ENCODE peak calls at places on chromosome 11, in seven cellular contexts. E is dorsolateral prefrontal cortex, K is nephron progenitor cell, I is psoas muscle, Y is choroid plexus epithelial cell, N is cardiac fibroblast, G is lung. D is an unnamed sample.
A peak's percentile ranks its signal among the peaks of the same experiment; 100 is the strongest.

GRCh38 chr11:35116762-35117588 is 22.0 kb upstream of the CD44 start:
- DNase-seq in E (no peak), K (no peak), Y (peak; percentile 45), N (peak; percentile 71), I (no peak), G (no peak), D (no peak)

GRCh38 chr11:74820763-74821162 is 72.1 kb downstream of the RNF169 start:
- DNase-seq in N (peak; percentile 94), I (no peak), K (no peak), Y (peak; percentile 97), G (no peak), E (no peak), D (no peak)

GRCh38 chr11:91199866-91200265 is 977.0 kb upstream of the CHORDC1 start:
- DNase-seq in G (no peak), K (no peak), N (peak; percentile 1), I (no peak), E (no peak), Y (peak; percentile 84), D (no peak)

GRCh38 chr11:103806130-103806900 is 230.1 kb upstream of the DDI1 start:
- DNase-seq in I (no peak), K (no peak), E (no peak), Y (peak; percentile 93), N (peak; percentile 91), G (no peak), D (no peak)

GRCh38 chr11:66564538-66564937 is 3.9 kb downstream of the CTSF start:
- DNase-seq in N (no peak), I (no peak), G (no peak), Y (no peak), K (no peak), E (no peak), D (no peak)

GRCh38 chr11:122115520-122116343 is at the start of gene BLID:
- DNase-seq in G (peak; percentile 51), K (peak; percentile 61), I (peak; percentile 21), Y (peak; percentile 77), E (peak; percentile 5), N (peak; percentile 65), D (no peak)

GRCh38 chr11:22536036-22536435 is 89.6 kb downstream of the FANCF start:
- DNase-seq in I (no peak), K (no peak), G (no peak), E (no peak), Y (no peak), N (no peak), D (no peak)

GRCh38 chr11:23127706-23128105 is 267.4 kb upstream of the CCDC179 start:
- DNase-seq in Y (no peak), K (no peak), I (no peak), N (no peak), E (no peak), G (no peak), D (no peak)

GRCh38 chr11:109734602-109735001 is 312.6 kb downstream of the C11orf87 start:
- DNase-seq in N (peak; percentile 9), K (no peak), G (no peak), I (no peak), Y (no peak), E (no peak), D (no peak)

GRCh38 chr11:130762342-130763037 is 153.8 kb downstream of the SNX19 start:
- DNase-seq in N (no peak), E (peak; percentile 10), K (no peak), Y (no peak), I (no peak), G (no peak), D (no peak)

GRCh38 chr11:128895505-128895904 is 4.3 kb downstream of the KCNJ5 start:
- DNase-seq in Y (no peak), G (no peak), N (no peak), E (no peak), K (no peak), I (no peak), D (no peak)

GRCh38 chr11:115920841-115921480 is 416.7 kb upstream of the CADM1 start:
- DNase-seq in E (no peak), G (no peak), Y (no peak), K (no peak), N (no peak), I (no peak), D (no peak)

GRCh38 chr11:44017443-44018126 is 30.2 kb upstream of the ACCSL start:
- DNase-seq in E (no peak), I (no peak), Y (no peak), G (no peak), N (peak; percentile 40), K (no peak), D (no peak)

GRCh38 chr11:132472411-132473205 is 1059.7 kb downstream of the OPCML start:
- DNase-seq in I (no peak), N (peak; percentile 6), G (no peak), K (no peak), E (peak; percentile 45), Y (peak; percentile 43), D (no peak)
- TF ChIP-seq CTCF in I (no peak), N (no peak), G (no peak), K (no peak), E (no peak), Y (no peak), D (no peak)

GRCh38 chr11:119625206-119625988 is 103.6 kb downstream of the NECTIN1 start:
- DNase-seq in N (peak; percentile 42), G (no peak), K (no peak), Y (peak; percentile 16), E (no peak), I (no peak), D (no peak)

GRCh38 chr11:119626197-119626909 is 102.6 kb downstream of the NECTIN1 start:
- DNase-seq in Y (no peak), G (no peak), N (no peak), I (no peak), E (no peak), K (peak; percentile 46), D (no peak)

GRCh38 chr11:119623682-119624081 is 105.3 kb downstream of the NECTIN1 start:
- DNase-seq in I (no peak), Y (no peak), K (no peak), E (no peak), G (no peak), N (no peak), D (no peak)

GRCh38 chr11:119622454-119623143 is 106.4 kb downstream of the NECTIN1 start:
- DNase-seq in N (no peak), E (no peak), I (no peak), K (no peak), Y (no peak), G (no peak), D (no peak)

DNA sequence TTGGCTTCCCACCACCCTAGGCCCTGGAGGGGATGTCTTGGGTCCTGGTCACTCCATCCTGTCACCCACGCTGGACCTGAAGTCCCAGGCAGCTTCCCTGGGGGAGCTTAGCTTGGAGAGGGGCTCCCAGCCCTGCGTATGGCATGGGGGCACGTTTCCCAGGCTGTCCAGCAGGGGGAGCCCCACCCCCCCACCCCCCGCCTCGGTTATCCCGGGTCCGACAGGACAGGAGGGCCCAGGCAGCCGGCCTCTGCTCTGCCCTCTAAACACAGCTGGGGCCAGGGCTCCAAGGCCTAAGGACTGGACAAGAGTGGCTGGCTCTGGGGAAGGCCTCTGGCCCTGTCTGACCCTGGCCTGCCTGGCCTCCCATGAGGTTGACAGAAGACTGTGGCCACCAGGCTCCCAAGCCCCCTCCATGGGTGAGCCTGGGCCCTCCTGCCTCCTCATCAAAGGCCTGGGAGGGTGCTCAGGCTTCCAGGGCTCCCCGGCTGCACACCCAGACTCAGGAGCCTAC is 104.8 kb downstream of the NECTIN1 start:
- DNase-seq in G (no peak), N (no peak), I (no peak), Y (no peak), E (no peak), K (peak; percentile 21), D (peak; percentile 67)
- TF ChIP-seq CTCF in G (peak; percentile 1), N (peak; percentile 36), I (peak; percentile 45), Y (peak; percentile 52), E (peak; percentile 36), K (peak; percentile 81), D (peak; percentile 22)

DNA sequence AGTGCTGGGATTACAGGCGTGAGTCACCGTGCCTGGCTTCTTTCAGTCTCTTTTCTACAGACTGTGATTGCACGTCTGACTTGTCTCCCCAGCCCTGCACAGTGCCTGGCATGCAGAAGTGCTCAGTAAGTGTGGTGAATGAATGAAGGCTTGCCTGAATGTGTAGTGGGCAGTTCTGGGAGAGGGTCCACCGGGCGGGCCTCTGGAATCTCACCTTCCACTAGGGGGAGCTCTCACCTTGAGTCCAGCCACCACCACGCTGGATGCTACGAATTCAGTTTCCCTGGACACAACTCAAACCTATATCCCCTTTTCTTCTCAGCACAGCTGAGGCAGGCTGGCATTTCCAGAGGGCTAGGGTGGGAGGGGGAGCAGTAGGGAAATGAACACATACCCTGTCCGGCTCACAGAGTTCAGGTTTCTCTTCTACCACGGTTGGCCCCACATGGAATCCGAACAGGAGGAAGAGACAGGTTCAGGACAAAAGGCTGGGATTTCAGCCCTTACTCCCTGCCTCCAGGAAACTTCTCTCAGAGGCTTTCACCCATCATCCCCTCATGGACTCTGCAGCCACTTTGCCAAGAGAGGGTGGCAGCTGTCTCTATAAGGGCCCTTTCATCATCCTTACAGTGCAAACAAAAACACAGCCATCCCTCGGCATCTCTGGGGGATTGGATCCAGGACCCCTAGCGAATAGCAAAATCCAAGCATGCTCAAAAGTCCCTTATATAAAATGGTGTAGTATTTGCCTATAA is 86.8 kb downstream of the NECTIN1 start:
- DNase-seq in E (no peak), G (no peak), I (no peak), N (peak; percentile 11), Y (peak; percentile 26), K (no peak), D (peak; percentile 63)
- TF ChIP-seq CTCF in E (peak; percentile 33), G (peak; percentile 4), I (peak; percentile 29), N (peak; percentile 50), Y (peak; percentile 63), K (peak; percentile 27), D (peak; percentile 43)

GRCh38 chr11:126861796-126862195 is 138.8 kb downstream of the KIRREL3 start:
- DNase-seq in Y (no peak), N (no peak), K (no peak), I (no peak), E (no peak), G (no peak), D (no peak)
- TF ChIP-seq CTCF in Y (no peak), N (no peak), K (no peak), I (no peak), E (no peak), G (no peak), D (no peak)

DNA sequence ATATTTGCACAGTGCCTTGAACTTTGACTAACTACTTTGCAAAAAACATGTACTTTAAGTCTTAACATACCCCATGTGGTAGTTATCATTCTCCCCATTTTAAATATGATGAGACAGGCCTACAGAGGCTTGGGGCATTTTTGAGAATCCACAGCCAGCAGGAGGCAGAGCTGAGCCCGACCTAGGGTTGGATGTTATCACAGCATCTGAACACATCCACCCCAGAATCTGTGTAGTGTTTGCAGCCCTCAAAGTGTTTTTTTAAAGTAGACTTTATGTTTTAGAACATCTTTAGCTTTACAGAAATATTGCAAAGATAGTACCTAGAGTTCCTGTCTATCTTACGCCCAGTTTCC is 17.6 kb downstream of the OTOG start:
- DNase-seq in N (no peak), I (no peak), Y (no peak), E (no peak), G (no peak), K (no peak), D (no peak)
- TF ChIP-seq CTCF in N (peak; percentile 23), I (no peak), Y (peak; percentile 35), E (no peak), G (no peak), K (peak; percentile 24), D (no peak)